ENCODE peak calls at places on chromosomes 11 and 22, in six cellular contexts. H is lower lobe of right lung, T is colonic mucosa, W is left ventricle myocardium inferior, G is PC-3, U is fibroblast of mammary gland. J is an unnamed sample.

GRCh38 chr22:45818130-45819085 is 146.8 kb downstream of the ATXN10 start:
- DNase-seq in H (no peak), T (no peak), W (peak; percentile 44), G (no peak), U (no peak), J (no peak)

GRCh38 chr11:117282956-117283355 is 8.2 kb upstream of the BACE1-AS start:
- DNase-seq in H (no peak), T (no peak), W (no peak), G (no peak), U (no peak), J (no peak)

GRCh38 chr11:115933564-115933963 is 429.3 kb upstream of the CADM1 start:
- DNase-seq in H (no peak), T (no peak), W (no peak), G (no peak), U (no peak), J (no peak)

GRCh38 chr11:125954945-125955640 is 9.2 kb downstream of the VSIG10L2 start:
- DNase-seq in H (no peak), T (no peak), W (no peak), G (no peak), U (no peak), J (no peak)

GRCh38 chr11:134623711-134624110 is 211.7 kb upstream of the B3GAT1 start:
- DNase-seq in H (no peak), T (no peak), W (no peak), G (no peak), U (no peak), J (no peak)

GRCh38 chr22:47209077-47209514 is 446.6 kb downstream of the TBC1D22A start:
- DNase-seq in H (no peak), T (peak; percentile 12), W (no peak), G (no peak), U (no peak), J (no peak)

GRCh38 chr11:103541186-103541795 is 432.1 kb downstream of the DYNC2H1 start:
- DNase-seq in H (no peak), T (no peak), W (no peak), G (no peak), U (peak; percentile 21), J (peak; percentile 92)

GRCh38 chr11:116166788-116167465 is 605.9 kb downstream of the BUD13 start:
- DNase-seq in H (no peak), T (peak; percentile 13), W (no peak), G (no peak), U (no peak), J (no peak)

GRCh38 chr22:49962012-49962750 is 1.6 kb downstream of the PIM3 start:
- DNase-seq in H (peak; percentile 88), T (peak; percentile 89), W (peak; percentile 91), G (peak; percentile 83), U (peak; percentile 91), J (peak; percentile 95)

GRCh38 chr11:112127056-112127455 is 36.8 kb downstream of the IL18 start:
- DNase-seq in H (no peak), T (no peak), W (no peak), G (no peak), U (no peak), J (no peak)

GRCh38 chr11:128759597-128759996 is 65.7 kb downstream of the FLI1 start:
- DNase-seq in H (no peak), T (no peak), W (no peak), G (no peak), U (no peak), J (peak; percentile 19)

GRCh38 chr22:25494774-25495173 is 69.7 kb upstream of the GRK3 start:
- DNase-seq in H (no peak), T (no peak), W (no peak), G (no peak), U (no peak), J (no peak)

GRCh38 chr11:105577645-105578044 is 32.2 kb upstream of the GRIA4 start:
- DNase-seq in H (no peak), T (no peak), W (no peak), G (peak; percentile 90), U (no peak), J (peak; percentile 37)

GRCh38 chr11:38693306-38693705 is 2095.3 kb upstream of the RAG2 start:
- DNase-seq in H (no peak), T (no peak), W (no peak), G (no peak), U (no peak), J (no peak)

GRCh38 chr11:19474954-19475811 is 234.4 kb upstream of the E2F8 start:
- DNase-seq in H (no peak), T (no peak), W (no peak), G (no peak), U (no peak), J (no peak)

GRCh38 chr11:134510641-134511040 is 98.6 kb upstream of the B3GAT1 start:
- DNase-seq in H (peak; percentile 34), T (no peak), W (no peak), G (no peak), U (no peak), J (no peak)

GRCh38 chr11:71994786-71995185 is 3.9 kb upstream of the IL18BP start:
- DNase-seq in H (no peak), T (no peak), W (no peak), G (no peak), U (no peak), J (no peak)

GRCh38 chr11:73190557-73190885 is 27.6 kb upstream of the P2RY2 start:
- DNase-seq in H (no peak), T (no peak), W (no peak), G (no peak), U (no peak), J (no peak)
- TF ChIP-seq CTCF in H (no peak), T (no peak), W (no peak), G (no peak), U (no peak), J (no peak)

GRCh38 chr22:21000987-21001600 is 824 bp downstream of the THAP7 start:
- DNase-seq in H (no peak), T (no peak), W (no peak), G (no peak), U (no peak), J (no peak)

GRCh38 chr22:21000215-21000986 is 1.5 kb downstream of the THAP7 start:
- DNase-seq in H (no peak), T (no peak), W (no peak), G (peak; percentile 9), U (no peak), J (peak; percentile 19)

GRCh38 chr22:20999350-21000214 is 2.3 kb downstream of the THAP7 start:
- DNase-seq in H (no peak), T (no peak), W (no peak), G (no peak), U (no peak), J (no peak)

GRCh38 chr22:21001601-21002325 is at the start of gene THAP7:
- DNase-seq in H (peak; percentile 99), T (peak; percentile 96), W (peak; percentile 98), G (peak; percentile 91), U (peak; percentile 90), J (peak; percentile 97)

GRCh38 chr22:21003782-21004181 is 1.9 kb upstream of the THAP7 start:
- DNase-seq in H (no peak), T (peak; percentile 55), W (no peak), G (no peak), U (no peak), J (no peak)
- H3K4me3 ChIP-seq in H (no peak overlapping the region), T (no peak overlapping the region), W (peak overlapping the region; percentile 75), G (peak overlapping the region; percentile 92), U (no peak overlapping the region), J (no peak overlapping the region)

DNA sequence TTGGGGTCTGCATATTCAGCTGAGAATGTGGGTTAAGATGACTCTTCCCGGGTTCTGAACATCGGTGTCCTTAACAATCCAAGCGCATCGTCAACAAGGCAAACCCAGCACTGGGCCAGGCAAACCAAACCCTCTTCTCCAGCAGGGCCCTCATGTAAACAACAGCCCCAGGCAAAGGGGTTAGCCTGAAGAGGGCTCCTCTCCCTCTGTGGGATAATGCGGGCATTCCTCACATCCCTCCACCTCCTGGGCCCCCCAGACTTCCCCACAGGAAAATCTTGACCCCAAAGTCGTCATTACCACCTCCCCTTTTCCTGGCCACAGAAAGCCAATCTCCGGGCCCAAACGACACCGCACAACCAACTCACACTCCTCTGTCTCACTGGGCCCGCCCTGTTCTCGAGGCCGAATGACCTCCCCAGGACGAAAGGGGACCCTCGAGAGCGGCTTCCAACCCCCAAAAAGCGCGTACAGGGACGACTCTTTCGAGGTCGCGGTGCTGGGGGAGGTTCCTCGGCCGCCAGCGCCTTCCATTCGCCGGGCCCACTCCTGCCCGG is 561 bp downstream of the DDB1 start:
- DNase-seq in H (no peak), T (no peak), W (no peak), G (peak; percentile 26), U (peak; percentile 21), J (peak; percentile 35)
- TF ChIP-seq CTCF in H (no peak), T (no peak), W (no peak), G (no peak), U (no peak), J (no peak)

DNA sequence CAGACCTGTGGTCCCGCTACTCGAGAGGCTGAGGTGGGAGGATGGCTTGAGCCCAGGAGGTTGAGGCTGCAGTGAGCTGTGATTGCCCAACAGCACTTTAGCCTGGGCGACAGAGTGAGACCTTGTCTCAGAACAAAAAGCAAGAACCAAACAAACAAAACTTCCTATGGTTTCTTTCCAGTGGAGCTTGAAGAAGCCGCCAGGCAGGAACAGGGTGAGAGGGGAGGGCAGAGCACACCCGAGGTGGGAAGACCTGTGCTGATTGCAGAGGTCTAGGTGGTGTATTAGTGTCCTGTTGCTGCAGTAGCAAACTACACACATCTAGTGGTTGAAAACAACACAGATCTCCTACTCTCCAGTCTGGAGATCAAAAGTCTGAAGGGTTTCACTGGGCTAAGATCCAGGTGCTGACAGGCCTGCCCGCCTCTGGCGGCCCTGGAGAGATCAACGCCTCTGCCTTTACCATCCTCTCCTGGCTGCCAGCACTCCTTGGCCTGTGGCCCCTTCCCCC is 10.5 kb downstream of the ARHGEF17 start:
- DNase-seq in H (no peak), T (no peak), W (no peak), G (no peak), U (no peak), J (no peak)
- H3K4me3 ChIP-seq in H (no peak overlapping the region), T (no peak overlapping the region), W (peak overlapping the region; percentile 88), G (no peak overlapping the region), U (no peak overlapping the region), J (no peak overlapping the region)

GRCh38 chr11:24932110-24933000 is 435.5 kb downstream of the LUZP2 start:
- DNase-seq in H (no peak), T (peak; percentile 21), W (no peak), G (no peak), U (no peak), J (peak; percentile 39)
- TF ChIP-seq CTCF in H (no peak), T (no peak), W (no peak), G (no peak), U (no peak), J (no peak)